ENCODE peak calls at places on chromosome 9, in six cellular contexts. H is K562; Q is tibial nerve; P is OCI-LY7; N is CD4-positive, CD25-positive, alpha-beta regulatory T cell; R is psoas muscle. L is an unnamed sample. For H3K4me1 and H3K9me3, the result is how much of the 10 kb centered on the place peaks cover.

GRCh38 chr9:114028646-114029045 is 49.5 kb downstream of the AMBP start:
- DNase-seq in P (no peak), R (no peak), H (no peak), N (no peak), Q (no peak), L (no peak)

GRCh38 chr9:15246688-15247087 is 60.3 kb downstream of the TTC39B start:
- DNase-seq in P (no peak), Q (no peak), H (no peak), R (no peak), N (no peak), L (no peak)

GRCh38 chr9:12862596-12862995 is 87.8 kb downstream of the LURAP1L start:
- DNase-seq in P (no peak), N (no peak), Q (no peak), H (no peak), R (no peak), L (no peak)

GRCh38 chr9:128555180-128555721 is 2.9 kb downstream of the SPTAN1 start:
- DNase-seq in Q (no peak), N (no peak), P (no peak), R (no peak), H (peak), L (no peak)

GRCh38 chr9:109118802-109119438 is 827 bp downstream of the TMEM245 start:
- DNase-seq in P (no peak), Q (no peak), R (peak), N (no peak), H (no peak), L (no peak)

GRCh38 chr9:122835313-122835731 is 6.9 kb upstream of the PDCL start:
- DNase-seq in Q (no peak), N (peak), H (no peak), R (no peak), P (peak), L (peak)

GRCh38 chr9:98399950-98400683 is 144.7 kb upstream of the TBC1D2 start:
- DNase-seq in Q (no peak), H (no peak), N (no peak), R (no peak), P (no peak), L (no peak)

GRCh38 chr9:120985759-120986353 is 59.3 kb upstream of the TRAF1 start:
- DNase-seq in H (peak), R (no peak), Q (peak), N (no peak), P (peak), L (no peak)

GRCh38 chr9:72895122-72895521 is 57.7 kb downstream of the ALDH1A1 start:
- DNase-seq in R (no peak), Q (no peak), P (no peak), H (no peak), N (no peak), L (no peak)

GRCh38 chr9:131715906-131716305 is 24.0 kb downstream of the RAPGEF1 start:
- DNase-seq in Q (no peak), N (no peak), R (no peak), H (no peak), P (no peak), L (no peak)

GRCh38 chr9:127854169-127854833 is at the start of gene ENG:
- DNase-seq in P (no peak), H (no peak), Q (peak), N (no peak), R (peak), L (no peak)

GRCh38 chr9:74948897-74949296 is 3.8 kb downstream of the C9orf40 start:
- DNase-seq in Q (no peak), P (no peak), H (peak), N (no peak), R (no peak), L (no peak)

GRCh38 chr9:86977205-86977835 is 30.0 kb upstream of the GAS1 start:
- DNase-seq in N (no peak), P (no peak), H (no peak), R (no peak), Q (no peak), L (no peak)

GRCh38 chr9:34211395-34211794 is 32.6 kb downstream of the UBAP1 start:
- DNase-seq in N (no peak), H (no peak), P (no peak), Q (no peak), R (no peak), L (no peak)

GRCh38 chr9:38682713-38683112 is 37.2 kb downstream of the FAM240B start:
- DNase-seq in Q (no peak), N (no peak), P (no peak), R (no peak), H (peak), L (no peak)

GRCh38 chr9:37951671-37952579 is 48.0 kb upstream of the SLC25A51 start:
- DNase-seq in P (no peak), H (no peak), R (no peak), N (no peak), Q (no peak), L (no peak)

GRCh38 chr9:130945173-130945572 is 6.1 kb upstream of the FIBCD1 start:
- DNase-seq in N (no peak), R (no peak), P (no peak), H (peak), Q (no peak), L (no peak)

GRCh38 chr9:88777498-88778312 is 213.6 kb upstream of the S1PR3 start:
- DNase-seq in R (peak), P (peak), Q (no peak), N (no peak), H (peak), L (no peak)

GRCh38 chr9:12818431-12819000 is 43.7 kb downstream of the LURAP1L start:
- DNase-seq in R (no peak), N (no peak), H (no peak), P (no peak), Q (no peak), L (no peak)

GRCh38 chr9:123434619-123435240 is 78.7 kb downstream of the CRB2 start:
- DNase-seq in H (peak), P (no peak), Q (no peak), N (no peak), R (no peak), L (no peak)

GRCh38 chr9:130938652-130939404 is at the start of gene FIBCD1:
- DNase-seq in R (no peak), Q (no peak), H (peak), P (peak), N (no peak), L (no peak)

GRCh38 chr9:129886226-129887174 is 51.2 kb downstream of the USP20 start:
- DNase-seq in N (peak), R (no peak), H (peak), Q (no peak), P (no peak), L (peak)

GRCh38 chr9:103658156-103658555 is 436.0 kb upstream of the SMC2 start:
- DNase-seq in H (no peak), P (no peak), N (no peak), Q (no peak), R (no peak), L (no peak)

GRCh38 chr9:129624168-129624759 is 1.7 kb upstream of the NTMT1 start:
- DNase-seq in R (no peak), P (peak), H (peak), N (peak), Q (peak), L (peak)

GRCh38 chr9:89815061-89815902 is 210.5 kb downstream of the GADD45G start:
- DNase-seq in P (peak), N (no peak), R (no peak), Q (no peak), H (no peak), L (no peak)

GRCh38 chr9:131433302-131433854 is 39.5 kb downstream of the PRRC2B start:
- DNase-seq in N (no peak), H (no peak), R (no peak), Q (no peak), P (no peak), L (no peak)

GRCh38 chr9:74742792-74743389 is 144.8 kb downstream of the TRPM6 start:
- DNase-seq in Q (peak), H (peak), P (no peak), N (no peak), R (no peak), L (no peak)

GRCh38 chr9:89837911-89838310 is 233.1 kb downstream of the GADD45G start:
- DNase-seq in N (no peak), H (no peak), P (no peak), R (no peak), Q (no peak), L (no peak)

GRCh38 chr9:112970939-112971338 is 41.1 kb downstream of the ZNF883 start:
- DNase-seq in R (no peak), Q (no peak), H (no peak), P (no peak), N (no peak), L (no peak)

GRCh38 chr9:98541684-98542230 is 167.0 kb downstream of the GABBR2 start:
- DNase-seq in P (no peak), R (no peak), Q (no peak), H (peak), N (no peak), L (no peak)

GRCh38 chr9:4686112-4686511 is 6.7 kb downstream of the CDC37L1 start:
- DNase-seq in R (no peak), P (no peak), H (peak), Q (no peak), N (no peak), L (no peak)

GRCh38 chr9:14296462-14296861 is 17.5 kb downstream of the NFIB start:
- DNase-seq in N (no peak), Q (no peak), P (no peak), R (peak), H (no peak), L (no peak)

GRCh38 chr9:71941998-71942567 is 30.6 kb downstream of the C9orf85 start:
- DNase-seq in H (no peak), Q (no peak), R (no peak), P (no peak), N (no peak), L (no peak)

GRCh38 chr9:97908736-97909135 is 13.6 kb downstream of the TRMO start:
- DNase-seq in P (no peak), Q (no peak), N (no peak), R (no peak), H (no peak), L (no peak)

GRCh38 chr9:132804576-132805295 is 73.3 kb downstream of the AK8 start:
- DNase-seq in Q (no peak), P (peak), R (no peak), N (no peak), H (no peak), L (no peak)

GRCh38 chr9:88534456-88535225 is at the start of gene NXNL2:
- DNase-seq in H (peak), P (no peak), Q (peak), R (peak), N (no peak), L (no peak)

GRCh38 chr9:109652112-109652511 is 127.9 kb upstream of the PALM2AKAP2 start:
- DNase-seq in H (no peak), Q (no peak), P (no peak), R (no peak), N (no peak), L (no peak)

GRCh38 chr9:107283621-107284616 is 840 bp downstream of the RAD23B start:
- DNase-seq in Q (peak), R (peak), N (peak), P (peak), H (peak), L (peak)

DNA sequence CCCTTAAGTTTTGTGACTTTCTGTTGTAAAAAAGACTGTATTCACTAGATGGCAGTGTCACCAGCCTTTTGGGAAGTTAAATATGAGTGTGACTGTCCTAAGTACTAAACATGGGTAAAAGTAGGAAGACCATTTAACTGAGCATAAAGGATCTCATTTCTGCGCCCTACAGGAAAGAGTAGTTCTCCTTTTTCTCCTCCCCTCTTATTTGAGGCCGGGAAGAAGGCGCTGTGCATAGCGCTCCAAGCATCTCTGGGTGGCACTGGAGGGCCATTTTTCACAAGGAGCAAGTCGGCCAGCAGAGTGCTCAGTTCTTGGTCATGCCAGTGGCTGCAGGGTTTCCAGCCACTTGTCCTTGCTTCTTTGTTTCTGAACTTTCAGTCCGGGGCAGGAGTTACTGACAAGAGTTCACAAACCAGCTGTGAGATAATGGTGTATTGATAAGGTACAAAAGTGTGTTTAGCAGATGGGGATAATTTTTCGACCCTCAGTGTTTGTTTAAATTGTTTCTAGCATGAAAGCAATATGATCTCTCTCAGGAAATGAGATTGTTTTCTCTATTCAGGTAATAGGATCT is 227.6 kb upstream of the DMRT1 start:
- DNase-seq in Q (peak), H (peak), N (peak), P (peak), R (peak), L (no peak)
- H3K4me1 ChIP-seq in Q (under half), H (under half), N (under half), P (under half), R (under half), L (under half)

DNA sequence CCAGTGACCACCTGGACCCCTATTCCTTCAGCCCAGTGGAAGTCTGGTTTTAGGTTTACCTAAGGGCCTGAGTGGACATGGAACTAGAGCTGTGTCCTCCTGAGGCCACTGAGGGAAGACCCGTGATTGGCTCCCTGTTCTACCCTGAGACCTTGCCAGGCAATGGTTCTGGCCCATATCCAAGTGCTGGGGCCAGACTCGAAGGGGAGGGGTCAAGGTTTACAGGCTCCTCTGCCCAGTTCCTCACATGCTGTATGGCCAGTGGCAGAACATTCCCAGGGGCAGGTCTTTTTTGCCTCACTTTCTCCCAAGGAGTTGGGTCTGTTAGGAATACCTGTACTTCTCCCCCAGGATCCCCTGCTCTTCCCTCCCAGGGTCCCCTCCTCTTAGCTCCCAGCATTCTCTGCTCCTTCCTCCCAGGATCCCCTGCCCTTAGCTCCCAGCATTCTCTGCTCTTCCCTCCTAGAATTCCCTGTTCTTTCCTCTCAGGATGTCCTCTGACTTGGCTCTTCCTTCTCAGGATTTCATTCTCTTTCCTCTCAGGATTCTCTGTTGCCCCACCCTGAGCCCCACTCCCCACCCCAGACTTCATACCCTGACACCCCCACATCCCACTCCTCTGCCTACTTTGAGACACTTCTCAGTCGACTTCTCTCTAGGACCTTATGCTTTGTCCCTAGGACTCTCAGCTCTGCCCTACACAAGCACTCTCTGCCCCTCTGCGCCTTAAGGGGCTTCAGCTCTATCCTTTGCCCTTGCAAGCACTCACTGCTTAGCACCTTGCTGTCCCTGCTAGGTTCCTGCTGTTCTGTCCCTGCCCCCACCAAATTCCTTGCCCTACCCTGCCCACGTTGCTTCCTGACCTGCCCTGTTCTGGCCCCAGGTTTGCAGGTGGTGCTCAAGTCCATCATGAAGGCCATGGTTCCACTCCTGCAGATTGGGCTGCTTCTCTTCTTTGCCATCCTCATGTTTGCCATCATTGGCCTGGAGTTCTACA is 36.5 kb downstream of the CACNA1B start:
- DNase-seq in P (no peak), R (no peak), N (no peak), Q (no peak), H (no peak), L (no peak)
- H3K9me3 ChIP-seq in P (under half), R (under half), N (under half), Q (under half), H (under half), L (under half)

GRCh38 chr9:93620041-93620506 is 43.7 kb downstream of the PHF2 start:
- DNase-seq in P (no peak), R (peak), Q (no peak), N (no peak), H (no peak), L (no peak)
- H3K4me1 ChIP-seq in P (under half), R (under half), Q (under half), N (under half), H (under half), L (under half)

DNA sequence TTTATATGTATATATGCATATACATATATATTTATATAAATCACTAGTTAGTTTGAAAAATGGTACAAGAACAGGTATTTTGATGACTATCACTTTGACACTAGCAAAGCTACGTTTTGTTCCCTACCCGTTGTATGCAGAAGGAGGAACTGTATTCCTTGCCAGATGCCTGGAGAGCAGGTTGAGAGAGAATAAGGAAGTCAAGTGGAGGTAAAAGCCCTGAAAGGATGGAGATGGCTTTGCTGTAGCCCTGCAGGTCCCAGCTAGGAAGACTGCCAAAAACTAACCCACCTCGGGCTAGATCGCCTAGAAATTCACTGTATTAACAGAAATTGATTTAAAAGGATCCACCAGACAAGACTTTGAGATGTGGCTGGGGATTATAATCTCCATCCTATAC is 229.3 kb downstream of the RFX3 start:
- DNase-seq in Q (no peak), R (no peak), P (no peak), H (no peak), N (no peak), L (no peak)
- H3K9me3 ChIP-seq in Q (under half), R (under half), P (under half), H (under half), N (under half), L (under half)

GRCh38 chr9:676780-677458 is 164.6 kb upstream of the DMRT1 start:
- DNase-seq in N (no peak), Q (no peak), P (no peak), H (no peak), R (no peak), L (no peak)

GRCh38 chr9:677461-678097 is 163.9 kb upstream of the DMRT1 start:
- DNase-seq in R (no peak), H (no peak), Q (no peak), N (no peak), P (no peak), L (no peak)

GRCh38 chr9:673264-673965 is 168.1 kb upstream of the DMRT1 start:
- DNase-seq in N (no peak), R (no peak), H (no peak), P (no peak), Q (no peak), L (no peak)

GRCh38 chr9:673966-674526 is 167.5 kb upstream of the DMRT1 start:
- DNase-seq in P (no peak), H (no peak), Q (no peak), N (no peak), R (no peak), L (no peak)

DNA sequence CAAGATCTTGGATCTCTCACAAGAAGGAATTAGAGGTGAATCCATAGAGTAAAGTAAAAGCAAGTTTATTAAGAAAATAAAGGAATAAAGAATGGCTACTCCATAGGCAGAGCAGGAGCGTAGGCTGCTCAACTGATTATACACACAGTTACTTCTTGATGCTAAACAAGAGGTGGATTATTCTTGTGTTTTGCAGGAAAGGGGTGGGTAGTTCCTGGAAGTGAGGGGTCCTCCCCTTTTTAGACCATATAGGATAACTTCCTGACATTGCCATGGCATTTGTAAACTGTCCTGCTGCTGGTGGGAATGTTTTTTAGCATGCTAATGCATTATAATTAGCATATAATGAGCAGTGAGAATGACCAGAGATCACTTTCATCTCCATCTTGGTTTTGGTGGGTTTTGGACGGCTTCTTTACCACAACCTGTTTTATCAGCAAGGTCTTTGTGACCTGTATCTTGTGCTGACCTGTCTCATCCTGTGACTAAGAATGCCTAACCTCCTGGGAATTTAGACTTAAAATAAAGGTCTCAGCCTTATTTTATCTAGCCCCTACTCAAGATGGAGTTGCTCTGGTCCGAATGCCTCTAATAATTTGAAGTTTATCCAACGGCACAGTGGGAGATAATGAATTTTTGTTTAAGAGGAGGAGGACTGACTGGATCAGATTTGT is 165.7 kb upstream of the DMRT1 start:
- DNase-seq in P (no peak), R (no peak), Q (no peak), N (no peak), H (no peak), L (no peak)
- H3K4me1 ChIP-seq in P (under half), R (under half), Q (under half), N (under half), H (under half), L (under half)

DNA sequence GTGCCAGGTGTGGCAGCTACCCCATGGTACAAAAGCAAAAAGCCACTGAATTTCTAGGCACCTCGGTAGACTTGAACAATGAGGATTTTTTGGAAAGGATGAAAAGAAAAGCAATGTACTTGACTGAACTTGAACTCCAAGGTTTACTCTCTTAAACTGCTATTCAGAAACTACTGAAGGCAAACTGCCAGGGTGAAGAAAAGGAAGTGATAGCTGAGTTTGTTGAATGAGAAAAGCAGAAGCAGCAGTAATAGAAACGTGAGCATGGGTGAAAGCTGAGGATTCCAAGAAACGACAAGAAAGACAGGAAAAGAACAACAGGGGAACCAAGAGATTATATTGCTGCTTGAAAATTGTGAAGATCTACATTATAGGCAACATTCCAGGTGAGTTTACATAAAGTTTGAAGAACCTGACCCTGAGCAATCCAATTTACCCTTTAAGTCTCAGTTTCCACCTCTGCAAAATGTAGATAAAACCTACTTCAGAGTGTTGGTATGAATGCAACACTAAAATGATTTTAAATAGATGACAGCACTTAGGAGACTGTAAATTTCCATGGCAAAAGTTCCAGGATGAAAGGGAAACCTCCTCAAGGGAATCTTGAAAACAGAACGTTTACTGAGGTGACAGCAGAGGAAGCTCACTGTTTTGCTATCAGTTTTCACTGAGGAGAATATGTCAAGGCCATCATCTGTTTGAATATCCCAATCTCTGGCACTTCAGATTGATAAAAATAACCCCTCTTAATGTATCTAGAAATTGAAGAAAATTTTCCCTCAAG is 245.8 kb downstream of the SPATA31D1 start:
- DNase-seq in H (no peak), P (peak), Q (no peak), R (no peak), N (no peak), L (no peak)
- H3K9me3 ChIP-seq in H (under half), P (under half), Q (under half), R (under half), N (under half), L (under half)

L was measured in CD8-positive, alpha-beta T cell.